ENCODE peak calls at places on chromosomes 13 and 19, in seven cellular contexts. One of them, this sample, is unnamed.

GRCh38 chr19:3978145-3978544 is 7.1 kb downstream of the EEF2 start:
- DNase-seq in HepG2: no peak
- DNase-seq in stomach: no peak
- DNase-seq in K562: no peak
- DNase-seq in tibial nerve: no peak
- DNase-seq in ovary: no peak
- DNase-seq in SK-N-SH: no peak
- DNase-seq in this sample: no peak

GRCh38 chr13:102484329-102484728 is 82.5 kb upstream of the FGF14 start:
- DNase-seq in SK-N-SH: no peak
- DNase-seq in K562: no peak
- DNase-seq in ovary: no peak
- DNase-seq in stomach: no peak
- DNase-seq in tibial nerve: no peak
- DNase-seq in HepG2: no peak
- DNase-seq in this sample: no peak

GRCh38 chr13:89457977-89458376 is 1786.8 kb downstream of the SLITRK5 start:
- DNase-seq in HepG2: no peak
- DNase-seq in stomach: no peak
- DNase-seq in K562: no peak
- DNase-seq in tibial nerve: no peak
- DNase-seq in SK-N-SH: no peak
- DNase-seq in ovary: no peak
- DNase-seq in this sample: no peak

GRCh38 chr13:60448907-60449510 is 52.0 kb downstream of the TDRD3 start:
- DNase-seq in stomach: no peak
- DNase-seq in HepG2: peak
- DNase-seq in ovary: no peak
- DNase-seq in SK-N-SH: peak
- DNase-seq in K562: peak
- DNase-seq in tibial nerve: peak
- DNase-seq in this sample: no peak

GRCh38 chr13:49840667-49841066 is 48.2 kb upstream of the KPNA3 start:
- DNase-seq in K562: no peak
- DNase-seq in SK-N-SH: no peak
- DNase-seq in ovary: no peak
- DNase-seq in stomach: no peak
- DNase-seq in HepG2: no peak
- DNase-seq in tibial nerve: no peak
- DNase-seq in this sample: no peak

GRCh38 chr13:93227906-93228801 is 1.5 kb downstream of the GPC6 start:
- DNase-seq in K562: peak
- DNase-seq in ovary: peak
- DNase-seq in HepG2: peak
- DNase-seq in stomach: peak
- DNase-seq in SK-N-SH: peak
- DNase-seq in tibial nerve: peak
- DNase-seq in this sample: no peak

GRCh38 chr13:55244991-55245644 is 1895.6 kb upstream of the PRR20A start:
- DNase-seq in K562: no peak
- DNase-seq in HepG2: peak
- DNase-seq in tibial nerve: no peak
- DNase-seq in ovary: no peak
- DNase-seq in stomach: no peak
- DNase-seq in SK-N-SH: peak
- DNase-seq in this sample: no peak

GRCh38 chr19:1401138-1401888 is at the start of gene GAMT:
- DNase-seq in stomach: no peak
- DNase-seq in K562: peak
- DNase-seq in tibial nerve: no peak
- DNase-seq in HepG2: no peak
- DNase-seq in SK-N-SH: peak
- DNase-seq in ovary: no peak
- DNase-seq in this sample: no peak

GRCh38 chr19:40366697-40367561 is 18.4 kb downstream of the PLD3 start:
- DNase-seq in stomach: no peak
- DNase-seq in tibial nerve: no peak
- DNase-seq in K562: peak
- DNase-seq in ovary: no peak
- DNase-seq in HepG2: no peak
- DNase-seq in SK-N-SH: peak
- DNase-seq in this sample: peak

GRCh38 chr19:57888494-57889231 is at the start of gene ZNF814:
- DNase-seq in HepG2: no peak
- DNase-seq in tibial nerve: peak
- DNase-seq in stomach: peak
- DNase-seq in SK-N-SH: peak
- DNase-seq in K562: no peak
- DNase-seq in ovary: peak
- DNase-seq in this sample: peak

GRCh38 chr19:1102407-1103106 is 1.2 kb upstream of the GPX4 start:
- DNase-seq in stomach: peak
- DNase-seq in SK-N-SH: no peak
- DNase-seq in tibial nerve: peak
- DNase-seq in HepG2: peak
- DNase-seq in K562: no peak
- DNase-seq in ovary: peak
- DNase-seq in this sample: peak

GRCh38 chr19:16338470-16339360 is 14.1 kb downstream of the KLF2 start:
- DNase-seq in HepG2: peak
- DNase-seq in ovary: peak
- DNase-seq in tibial nerve: no peak
- DNase-seq in stomach: no peak
- DNase-seq in K562: no peak
- DNase-seq in SK-N-SH: no peak
- DNase-seq in this sample: peak

GRCh38 chr19:1087813-1088418 is 7.3 kb downstream of the POLR2E start:
- DNase-seq in ovary: no peak
- DNase-seq in HepG2: no peak
- DNase-seq in tibial nerve: peak
- DNase-seq in SK-N-SH: no peak
- DNase-seq in stomach: no peak
- DNase-seq in K562: no peak
- DNase-seq in this sample: peak

GRCh38 chr19:46599716-46600392 is 1.3 kb upstream of the CALM3 start:
- DNase-seq in K562: no peak
- DNase-seq in HepG2: no peak
- DNase-seq in SK-N-SH: peak
- DNase-seq in stomach: no peak
- DNase-seq in ovary: no peak
- DNase-seq in tibial nerve: no peak
- DNase-seq in this sample: no peak

GRCh38 chr19:6236310-6237291 is 43.2 kb downstream of the MLLT1 start:
- DNase-seq in stomach: peak
- DNase-seq in ovary: no peak
- DNase-seq in K562: no peak
- DNase-seq in HepG2: no peak
- DNase-seq in SK-N-SH: peak
- DNase-seq in tibial nerve: no peak
- DNase-seq in this sample: peak

GRCh38 chr13:74129500-74130144 is 4.6 kb downstream of the KLF12 start:
- DNase-seq in K562: peak
- DNase-seq in SK-N-SH: no peak
- DNase-seq in HepG2: no peak
- DNase-seq in tibial nerve: no peak
- DNase-seq in ovary: no peak
- DNase-seq in stomach: no peak
- DNase-seq in this sample: no peak

GRCh38 chr13:23578411-23579071 is 8.3 kb downstream of the TNFRSF19 start:
- DNase-seq in HepG2: peak
- DNase-seq in K562: peak
- DNase-seq in SK-N-SH: peak
- DNase-seq in stomach: peak
- DNase-seq in tibial nerve: peak
- DNase-seq in ovary: peak
- DNase-seq in this sample: peak

GRCh38 chr13:93700115-93700514 is 473.5 kb downstream of the GPC6 start:
- DNase-seq in HepG2: no peak
- DNase-seq in stomach: no peak
- DNase-seq in ovary: no peak
- DNase-seq in SK-N-SH: no peak
- DNase-seq in tibial nerve: no peak
- DNase-seq in K562: no peak
- DNase-seq in this sample: no peak

GRCh38 chr19:5914946-5915781 is 1.1 kb downstream of the CAPS start:
- DNase-seq in ovary: no peak
- DNase-seq in stomach: peak
- DNase-seq in K562: no peak
- DNase-seq in tibial nerve: no peak
- DNase-seq in SK-N-SH: no peak
- DNase-seq in HepG2: no peak
- DNase-seq in this sample: peak

GRCh38 chr19:56110515-56111448 is 10.3 kb downstream of the ZNF787 start:
- DNase-seq in K562: no peak
- DNase-seq in stomach: peak
- DNase-seq in HepG2: peak
- DNase-seq in SK-N-SH: peak
- DNase-seq in ovary: peak
- DNase-seq in tibial nerve: no peak
- DNase-seq in this sample: peak

GRCh38 chr19:43467730-43468129 is 2.3 kb upstream of the LYPD3 start:
- DNase-seq in stomach: no peak
- DNase-seq in ovary: no peak
- DNase-seq in SK-N-SH: no peak
- DNase-seq in tibial nerve: no peak
- DNase-seq in K562: no peak
- DNase-seq in HepG2: peak
- DNase-seq in this sample: no peak

GRCh38 chr13:99572921-99573320 is 71.6 kb downstream of the TM9SF2 start:
- DNase-seq in tibial nerve: no peak
- DNase-seq in SK-N-SH: no peak
- DNase-seq in ovary: no peak
- DNase-seq in K562: no peak
- DNase-seq in HepG2: no peak
- DNase-seq in stomach: no peak
- DNase-seq in this sample: no peak

GRCh38 chr13:82070411-82070810 is 1729.5 kb upstream of the SPRY2 start:
- DNase-seq in tibial nerve: no peak
- DNase-seq in stomach: no peak
- DNase-seq in ovary: no peak
- DNase-seq in K562: no peak
- DNase-seq in SK-N-SH: no peak
- DNase-seq in HepG2: no peak
- DNase-seq in this sample: no peak

GRCh38 chr13:39616087-39616694 is 13.2 kb upstream of the LHFPL6 start:
- DNase-seq in HepG2: peak
- DNase-seq in ovary: no peak
- DNase-seq in K562: peak
- DNase-seq in stomach: no peak
- DNase-seq in SK-N-SH: peak
- DNase-seq in tibial nerve: peak
- DNase-seq in this sample: no peak
- TF ChIP-seq EP300 in HepG2: no peak
- TF ChIP-seq EP300 in ovary: no peak
- TF ChIP-seq EP300 in K562: no peak
- TF ChIP-seq EP300 in stomach: no peak
- TF ChIP-seq EP300 in SK-N-SH: no peak
- TF ChIP-seq EP300 in tibial nerve: no peak
- TF ChIP-seq EP300 in this sample: no peak

GRCh38 chr13:111598751-111599150 is 278.3 kb downstream of the TEX29 start:
- DNase-seq in ovary: no peak
- DNase-seq in tibial nerve: no peak
- DNase-seq in SK-N-SH: no peak
- DNase-seq in HepG2: no peak
- DNase-seq in stomach: no peak
- DNase-seq in K562: no peak
- DNase-seq in this sample: no peak

GRCh38 chr13:111609631-111610030 is 289.2 kb downstream of the TEX29 start:
- DNase-seq in SK-N-SH: no peak
- DNase-seq in tibial nerve: no peak
- DNase-seq in HepG2: no peak
- DNase-seq in ovary: no peak
- DNase-seq in K562: no peak
- DNase-seq in stomach: no peak
- DNase-seq in this sample: no peak

GRCh38 chr13:111602874-111603273 is 282.4 kb downstream of the TEX29 start:
- DNase-seq in ovary: no peak
- DNase-seq in tibial nerve: no peak
- DNase-seq in HepG2: no peak
- DNase-seq in stomach: no peak
- DNase-seq in K562: no peak
- DNase-seq in SK-N-SH: no peak
- DNase-seq in this sample: no peak

GRCh38 chr13:111599791-111600190 is 279.3 kb downstream of the TEX29 start:
- DNase-seq in ovary: no peak
- DNase-seq in K562: no peak
- DNase-seq in tibial nerve: no peak
- DNase-seq in HepG2: no peak
- DNase-seq in SK-N-SH: no peak
- DNase-seq in stomach: no peak
- DNase-seq in this sample: no peak

GRCh38 chr13:111604087-111604486 is 283.6 kb downstream of the TEX29 start:
- DNase-seq in K562: no peak
- DNase-seq in ovary: no peak
- DNase-seq in stomach: no peak
- DNase-seq in tibial nerve: no peak
- DNase-seq in SK-N-SH: no peak
- DNase-seq in HepG2: no peak
- DNase-seq in this sample: no peak
- TF ChIP-seq CTCF in K562: no peak
- TF ChIP-seq CTCF in ovary: no peak
- TF ChIP-seq CTCF in stomach: no peak
- TF ChIP-seq CTCF in tibial nerve: no peak
- TF ChIP-seq CTCF in SK-N-SH: no peak
- TF ChIP-seq CTCF in HepG2: no peak
- TF ChIP-seq CTCF in this sample: no peak

GRCh38 chr19:18419195-18419698 is at the start of gene SSBP4:
- DNase-seq in K562: peak
- DNase-seq in stomach: peak
- DNase-seq in tibial nerve: peak
- DNase-seq in HepG2: peak
- DNase-seq in SK-N-SH: peak
- DNase-seq in ovary: peak
- DNase-seq in this sample: peak
- TF ChIP-seq EP300 in K562: peak
- TF ChIP-seq EP300 in stomach: no peak
- TF ChIP-seq EP300 in tibial nerve: no peak
- TF ChIP-seq EP300 in HepG2: no peak
- TF ChIP-seq EP300 in SK-N-SH: peak
- TF ChIP-seq EP300 in ovary: no peak
- TF ChIP-seq EP300 in this sample: no peak

DNA sequence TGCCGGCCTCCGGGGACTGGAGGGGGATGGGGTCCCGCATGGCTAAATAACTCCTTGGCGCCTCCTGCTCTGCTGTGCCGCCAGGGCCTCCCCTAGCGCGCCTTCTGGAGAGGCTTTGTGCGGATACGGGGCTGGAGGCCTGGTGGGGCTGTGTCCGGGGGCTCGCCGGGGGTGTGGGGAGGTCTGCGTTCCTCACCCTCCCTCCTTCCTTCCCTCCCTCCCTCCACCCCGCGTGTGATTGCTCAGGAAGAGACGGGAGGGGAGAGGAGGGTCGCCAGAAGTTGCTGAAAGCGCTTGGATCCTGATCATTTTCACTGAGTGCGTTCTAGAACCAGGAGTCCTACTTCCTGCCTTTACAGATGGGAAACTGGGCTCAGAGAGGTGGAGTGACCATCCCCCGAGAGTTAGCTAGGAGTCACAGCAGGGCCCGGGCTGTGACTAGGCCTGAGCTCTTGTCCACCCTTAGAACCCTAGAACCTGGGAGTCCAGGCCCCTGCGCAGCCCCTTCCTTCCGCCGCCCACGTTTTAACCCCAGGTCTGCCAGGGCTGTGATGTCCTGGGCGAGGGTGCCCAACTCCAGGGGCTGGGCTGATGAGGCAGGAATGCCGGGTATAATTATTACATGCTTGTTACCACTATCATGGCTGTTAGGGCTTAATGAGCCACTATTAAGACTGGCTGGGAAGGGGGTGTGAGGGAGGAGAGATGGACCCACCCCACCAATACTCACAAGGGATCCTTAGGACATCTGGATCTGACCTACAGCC is 782 bp upstream of the JUND start:
- DNase-seq in stomach: no peak
- DNase-seq in HepG2: peak
- DNase-seq in ovary: peak
- DNase-seq in SK-N-SH: peak
- DNase-seq in tibial nerve: no peak
- DNase-seq in K562: no peak
- DNase-seq in this sample: no peak
- TF ChIP-seq CTCF in stomach: no peak
- TF ChIP-seq CTCF in HepG2: no peak
- TF ChIP-seq CTCF in ovary: peak
- TF ChIP-seq CTCF in SK-N-SH: peak
- TF ChIP-seq CTCF in tibial nerve: no peak
- TF ChIP-seq CTCF in K562: peak
- TF ChIP-seq CTCF in this sample: peak

This sample was measured in upper lobe of left lung.